ENCODE peak calls at places on chromosomes 1 and 21, in four cellular contexts. One of them, this sample, is unnamed.

GRCh38 chr1:53734650-53735211 is 4.2 kb downstream of the GLIS1 start:
- DNase-seq in pancreas: no peak
- DNase-seq in lower leg skin: no peak
- DNase-seq in colonic mucosa: no peak
- DNase-seq in this sample: no peak

GRCh38 chr1:53362270-53362669 is 34.4 kb upstream of the LRP8 start:
- DNase-seq in pancreas: no peak
- DNase-seq in lower leg skin: no peak
- DNase-seq in colonic mucosa: no peak
- DNase-seq in this sample: no peak

GRCh38 chr1:20153000-20153418 is 13.9 kb downstream of the PLA2G2F start:
- DNase-seq in pancreas: no peak
- DNase-seq in lower leg skin: no peak
- DNase-seq in colonic mucosa: no peak
- DNase-seq in this sample: no peak

GRCh38 chr1:202143011-202143767 is 1.3 kb downstream of the ARL8A start:
- DNase-seq in pancreas: no peak
- DNase-seq in lower leg skin: no peak
- DNase-seq in colonic mucosa: peak; percentile 59
- DNase-seq in this sample: peak; percentile 34

GRCh38 chr1:237913345-237913744 is 22.6 kb upstream of the ZP4 start:
- DNase-seq in pancreas: no peak
- DNase-seq in lower leg skin: no peak
- DNase-seq in colonic mucosa: no peak
- DNase-seq in this sample: no peak

GRCh38 chr1:115906627-115907026 is 65.7 kb upstream of the NHLH2 start:
- DNase-seq in pancreas: no peak
- DNase-seq in lower leg skin: no peak
- DNase-seq in colonic mucosa: no peak
- DNase-seq in this sample: peak; percentile 10

GRCh38 chr1:78722947-78723346 is 73.3 kb downstream of the IFI44 start:
- DNase-seq in pancreas: no peak
- DNase-seq in lower leg skin: no peak
- DNase-seq in colonic mucosa: no peak
- DNase-seq in this sample: no peak

GRCh38 chr1:29475256-29475800 is 239.0 kb downstream of the PTPRU start:
- DNase-seq in pancreas: no peak
- DNase-seq in lower leg skin: no peak
- DNase-seq in colonic mucosa: no peak
- DNase-seq in this sample: no peak

GRCh38 chr1:44828841-44829440 is 14.1 kb downstream of the PTCH2 start:
- DNase-seq in pancreas: peak; percentile 44
- DNase-seq in lower leg skin: no peak
- DNase-seq in colonic mucosa: no peak
- DNase-seq in this sample: no peak

GRCh38 chr21:10575311-10575667 is 53.9 kb downstream of the TPTE start:
- DNase-seq in pancreas: no peak
- DNase-seq in lower leg skin: no peak
- DNase-seq in colonic mucosa: no peak
- DNase-seq in this sample: no peak
- H3K4me3 ChIP-seq in pancreas: no peak overlapping the region
- H3K4me3 ChIP-seq in lower leg skin: no peak overlapping the region
- H3K4me3 ChIP-seq in colonic mucosa: no peak overlapping the region
- H3K4me3 ChIP-seq in this sample: no peak overlapping the region

GRCh38 chr1:24749886-24750285 is 4.6 kb downstream of the CLIC4 start:
- DNase-seq in pancreas: no peak
- DNase-seq in lower leg skin: no peak
- DNase-seq in colonic mucosa: no peak
- DNase-seq in this sample: no peak
- H3K4me3 ChIP-seq in pancreas: no peak overlapping the region
- H3K4me3 ChIP-seq in lower leg skin: no peak overlapping the region
- H3K4me3 ChIP-seq in colonic mucosa: no peak overlapping the region
- H3K4me3 ChIP-seq in this sample: no peak overlapping the region

GRCh38 chr1:36715797-36716196 is 233.1 kb upstream of the CSF3R start:
- DNase-seq in pancreas: no peak
- DNase-seq in lower leg skin: no peak
- DNase-seq in colonic mucosa: no peak
- DNase-seq in this sample: no peak
- H3K4me3 ChIP-seq in pancreas: no peak overlapping the region
- H3K4me3 ChIP-seq in lower leg skin: no peak overlapping the region
- H3K4me3 ChIP-seq in colonic mucosa: no peak overlapping the region
- H3K4me3 ChIP-seq in this sample: no peak overlapping the region

GRCh38 chr1:225940385-225941151 is 452 bp downstream of the LEFTY2 start:
- DNase-seq in pancreas: peak; percentile 67
- DNase-seq in lower leg skin: no peak
- DNase-seq in colonic mucosa: no peak
- DNase-seq in this sample: no peak
- H3K4me3 ChIP-seq in pancreas: no peak overlapping the region
- H3K4me3 ChIP-seq in lower leg skin: no peak overlapping the region
- H3K4me3 ChIP-seq in colonic mucosa: no peak overlapping the region
- H3K4me3 ChIP-seq in this sample: no peak overlapping the region

GRCh38 chr21:28856588-28857250 is 136.0 kb downstream of the LTN1 start:
- DNase-seq in pancreas: no peak
- DNase-seq in lower leg skin: no peak
- DNase-seq in colonic mucosa: no peak
- DNase-seq in this sample: no peak
- H3K4me3 ChIP-seq in pancreas: no peak overlapping the region
- H3K4me3 ChIP-seq in lower leg skin: no peak overlapping the region
- H3K4me3 ChIP-seq in colonic mucosa: no peak overlapping the region
- H3K4me3 ChIP-seq in this sample: no peak overlapping the region

GRCh38 chr1:11479375-11479979 is 522 bp downstream of the DISP3 start:
- DNase-seq in pancreas: no peak
- DNase-seq in lower leg skin: no peak
- DNase-seq in colonic mucosa: no peak
- DNase-seq in this sample: no peak
- H3K4me3 ChIP-seq in pancreas: peak overlapping the region; percentile 19
- H3K4me3 ChIP-seq in lower leg skin: no peak overlapping the region
- H3K4me3 ChIP-seq in colonic mucosa: peak overlapping the region; percentile 24
- H3K4me3 ChIP-seq in this sample: peak overlapping the region; percentile 54

GRCh38 chr1:11822091-11822490 is 16.1 kb downstream of the CLCN6 start:
- DNase-seq in pancreas: no peak
- DNase-seq in lower leg skin: no peak
- DNase-seq in colonic mucosa: no peak
- DNase-seq in this sample: no peak
- H3K4me3 ChIP-seq in pancreas: no peak overlapping the region
- H3K4me3 ChIP-seq in lower leg skin: no peak overlapping the region
- H3K4me3 ChIP-seq in colonic mucosa: no peak overlapping the region
- H3K4me3 ChIP-seq in this sample: no peak overlapping the region

This sample was measured in small intestine.